ENCODE peak calls at places on chromosomes 4 and X, in ten cellular contexts. One of them, this sample, is unnamed.
A peak's percentile ranks its signal among the peaks of the same experiment; 100 is the strongest.

GRCh38 chr4:172887959-172888358 is 280.7 kb upstream of the GALNT7 start:
- DNase-seq in activated gamma-delta T cell treated with Interleukin-2 at 50 U/mL for 16 hours: no peak
- DNase-seq in KG1: no peak
- DNase-seq in cardiac fibroblast: no peak
- DNase-seq in NCI-H1417: no peak
- DNase-seq in lower leg skin: no peak
- DNase-seq in activated CD4-positive, CD25-positive, alpha-beta regulatory T cell: no peak
- DNase-seq in GM10248: no peak
- DNase-seq in T-helper 9 cell: no peak
- DNase-seq in NCI-H1092 treated with DMSO at 0.1 percent for 48 hours: no peak
- DNase-seq in this sample: no peak

GRCh38 chr4:146202665-146203064 is 11.7 kb upstream of the REELD1 start:
- DNase-seq in activated CD4-positive, CD25-positive, alpha-beta regulatory T cell: no peak
- DNase-seq in GM10248: no peak
- DNase-seq in cardiac fibroblast: no peak
- DNase-seq in T-helper 9 cell: no peak
- DNase-seq in activated gamma-delta T cell treated with Interleukin-2 at 50 U/mL for 16 hours: no peak
- DNase-seq in NCI-H1092 treated with DMSO at 0.1 percent for 48 hours: no peak
- DNase-seq in lower leg skin: no peak
- DNase-seq in KG1: no peak
- DNase-seq in NCI-H1417: no peak
- DNase-seq in this sample: no peak

GRCh38 chr4:60502733-60503132 is 697.4 kb upstream of the ADGRL3 start:
- DNase-seq in lower leg skin: no peak
- DNase-seq in T-helper 9 cell: no peak
- DNase-seq in KG1: no peak
- DNase-seq in activated CD4-positive, CD25-positive, alpha-beta regulatory T cell: no peak
- DNase-seq in NCI-H1092 treated with DMSO at 0.1 percent for 48 hours: no peak
- DNase-seq in GM10248: no peak
- DNase-seq in NCI-H1417: no peak
- DNase-seq in activated gamma-delta T cell treated with Interleukin-2 at 50 U/mL for 16 hours: no peak
- DNase-seq in cardiac fibroblast: no peak
- DNase-seq in this sample: no peak

GRCh38 chr4:82268050-82268825 is 105.6 kb downstream of the HNRNPD start:
- DNase-seq in NCI-H1092 treated with DMSO at 0.1 percent for 48 hours: peak; percentile 68
- DNase-seq in NCI-H1417: peak; percentile 82
- DNase-seq in activated CD4-positive, CD25-positive, alpha-beta regulatory T cell: peak; percentile 3
- DNase-seq in KG1: peak; percentile 63
- DNase-seq in GM10248: peak; percentile 38
- DNase-seq in lower leg skin: no peak
- DNase-seq in activated gamma-delta T cell treated with Interleukin-2 at 50 U/mL for 16 hours: peak; percentile 30
- DNase-seq in T-helper 9 cell: peak; percentile 18
- DNase-seq in cardiac fibroblast: peak; percentile 70
- DNase-seq in this sample: peak; percentile 75

GRCh38 chr4:138558886-138559285 is 316.7 kb upstream of the SLC7A11 start:
- DNase-seq in cardiac fibroblast: no peak
- DNase-seq in activated CD4-positive, CD25-positive, alpha-beta regulatory T cell: no peak
- DNase-seq in NCI-H1417: no peak
- DNase-seq in T-helper 9 cell: no peak
- DNase-seq in GM10248: no peak
- DNase-seq in activated gamma-delta T cell treated with Interleukin-2 at 50 U/mL for 16 hours: no peak
- DNase-seq in lower leg skin: no peak
- DNase-seq in NCI-H1092 treated with DMSO at 0.1 percent for 48 hours: no peak
- DNase-seq in KG1: no peak
- DNase-seq in this sample: no peak

GRCh38 chrX:17525762-17526555 is 151.0 kb downstream of the NHS start:
- DNase-seq in KG1: no peak
- DNase-seq in GM10248: no peak
- DNase-seq in T-helper 9 cell: no peak
- DNase-seq in lower leg skin: no peak
- DNase-seq in activated CD4-positive, CD25-positive, alpha-beta regulatory T cell: no peak
- DNase-seq in activated gamma-delta T cell treated with Interleukin-2 at 50 U/mL for 16 hours: no peak
- DNase-seq in NCI-H1092 treated with DMSO at 0.1 percent for 48 hours: no peak
- DNase-seq in cardiac fibroblast: no peak
- DNase-seq in NCI-H1417: no peak
- DNase-seq in this sample: no peak

GRCh38 chrX:154123241-154124219 is 20.5 kb upstream of the OPN1LW start:
- DNase-seq in activated CD4-positive, CD25-positive, alpha-beta regulatory T cell: no peak
- DNase-seq in cardiac fibroblast: peak; percentile 4
- DNase-seq in KG1: no peak
- DNase-seq in T-helper 9 cell: peak; percentile 18
- DNase-seq in lower leg skin: peak; percentile 83
- DNase-seq in GM10248: no peak
- DNase-seq in activated gamma-delta T cell treated with Interleukin-2 at 50 U/mL for 16 hours: peak; percentile 22
- DNase-seq in NCI-H1092 treated with DMSO at 0.1 percent for 48 hours: no peak
- DNase-seq in NCI-H1417: no peak
- DNase-seq in this sample: no peak

GRCh38 chrX:590666-591065 is 39.9 kb upstream of the SHOX start:
- DNase-seq in GM10248: no peak
- DNase-seq in activated gamma-delta T cell treated with Interleukin-2 at 50 U/mL for 16 hours: no peak
- DNase-seq in cardiac fibroblast: no peak
- DNase-seq in NCI-H1417: no peak
- DNase-seq in activated CD4-positive, CD25-positive, alpha-beta regulatory T cell: no peak
- DNase-seq in NCI-H1092 treated with DMSO at 0.1 percent for 48 hours: no peak
- DNase-seq in KG1: no peak
- DNase-seq in lower leg skin: peak; percentile 54
- DNase-seq in T-helper 9 cell: no peak
- DNase-seq in this sample: no peak

GRCh38 chrX:41543668-41544067 is 96.5 kb downstream of the NYX start:
- DNase-seq in NCI-H1417: no peak
- DNase-seq in T-helper 9 cell: no peak
- DNase-seq in lower leg skin: no peak
- DNase-seq in activated gamma-delta T cell treated with Interleukin-2 at 50 U/mL for 16 hours: no peak
- DNase-seq in activated CD4-positive, CD25-positive, alpha-beta regulatory T cell: no peak
- DNase-seq in cardiac fibroblast: no peak
- DNase-seq in NCI-H1092 treated with DMSO at 0.1 percent for 48 hours: no peak
- DNase-seq in GM10248: no peak
- DNase-seq in KG1: no peak
- DNase-seq in this sample: no peak

GRCh38 chr4:8185280-8185679 is 13.8 kb upstream of the SH3TC1 start:
- DNase-seq in NCI-H1092 treated with DMSO at 0.1 percent for 48 hours: no peak
- DNase-seq in lower leg skin: no peak
- DNase-seq in GM10248: no peak
- DNase-seq in activated CD4-positive, CD25-positive, alpha-beta regulatory T cell: no peak
- DNase-seq in cardiac fibroblast: peak; percentile 71
- DNase-seq in T-helper 9 cell: no peak
- DNase-seq in KG1: no peak
- DNase-seq in activated gamma-delta T cell treated with Interleukin-2 at 50 U/mL for 16 hours: no peak
- DNase-seq in NCI-H1417: peak; percentile 44
- DNase-seq in this sample: no peak

GRCh38 chr4:186366326-186366725 is 100.3 kb downstream of the F11 start:
- DNase-seq in activated CD4-positive, CD25-positive, alpha-beta regulatory T cell: no peak
- DNase-seq in activated gamma-delta T cell treated with Interleukin-2 at 50 U/mL for 16 hours: no peak
- DNase-seq in GM10248: no peak
- DNase-seq in NCI-H1092 treated with DMSO at 0.1 percent for 48 hours: no peak
- DNase-seq in cardiac fibroblast: no peak
- DNase-seq in KG1: no peak
- DNase-seq in NCI-H1417: no peak
- DNase-seq in lower leg skin: no peak
- DNase-seq in T-helper 9 cell: no peak
- DNase-seq in this sample: no peak

GRCh38 chr4:174648859-174649258 is 126.6 kb upstream of the HPGD start:
- DNase-seq in GM10248: no peak
- DNase-seq in activated gamma-delta T cell treated with Interleukin-2 at 50 U/mL for 16 hours: no peak
- DNase-seq in NCI-H1092 treated with DMSO at 0.1 percent for 48 hours: no peak
- DNase-seq in lower leg skin: no peak
- DNase-seq in activated CD4-positive, CD25-positive, alpha-beta regulatory T cell: no peak
- DNase-seq in NCI-H1417: no peak
- DNase-seq in cardiac fibroblast: no peak
- DNase-seq in KG1: no peak
- DNase-seq in T-helper 9 cell: no peak
- DNase-seq in this sample: no peak

GRCh38 chr4:25767877-25768475 is 94.8 kb downstream of the SEL1L3 start:
- DNase-seq in cardiac fibroblast: peak; percentile 87
- DNase-seq in GM10248: no peak
- DNase-seq in activated CD4-positive, CD25-positive, alpha-beta regulatory T cell: no peak
- DNase-seq in T-helper 9 cell: no peak
- DNase-seq in NCI-H1092 treated with DMSO at 0.1 percent for 48 hours: peak; percentile 71
- DNase-seq in NCI-H1417: peak; percentile 95
- DNase-seq in lower leg skin: peak; percentile 70
- DNase-seq in KG1: peak; percentile 10
- DNase-seq in activated gamma-delta T cell treated with Interleukin-2 at 50 U/mL for 16 hours: no peak
- DNase-seq in this sample: peak; percentile 37

GRCh38 chrX:120021927-120022326 is 55.6 kb downstream of the RHOXF2B start:
- DNase-seq in T-helper 9 cell: no peak
- DNase-seq in KG1: no peak
- DNase-seq in lower leg skin: no peak
- DNase-seq in NCI-H1092 treated with DMSO at 0.1 percent for 48 hours: peak; percentile 6
- DNase-seq in activated CD4-positive, CD25-positive, alpha-beta regulatory T cell: no peak
- DNase-seq in activated gamma-delta T cell treated with Interleukin-2 at 50 U/mL for 16 hours: no peak
- DNase-seq in GM10248: no peak
- DNase-seq in cardiac fibroblast: no peak
- DNase-seq in NCI-H1417: no peak
- DNase-seq in this sample: peak; percentile 16

GRCh38 chr4:128524311-128524710 is 236.7 kb upstream of the PGRMC2 start:
- DNase-seq in NCI-H1417: no peak
- DNase-seq in GM10248: no peak
- DNase-seq in NCI-H1092 treated with DMSO at 0.1 percent for 48 hours: no peak
- DNase-seq in activated CD4-positive, CD25-positive, alpha-beta regulatory T cell: no peak
- DNase-seq in KG1: no peak
- DNase-seq in lower leg skin: peak; percentile 85
- DNase-seq in T-helper 9 cell: no peak
- DNase-seq in cardiac fibroblast: peak; percentile 95
- DNase-seq in activated gamma-delta T cell treated with Interleukin-2 at 50 U/mL for 16 hours: no peak
- DNase-seq in this sample: no peak

GRCh38 chr4:168551211-168551610 is 54.4 kb downstream of the PALLD start:
- DNase-seq in KG1: no peak
- DNase-seq in NCI-H1417: no peak
- DNase-seq in lower leg skin: no peak
- DNase-seq in NCI-H1092 treated with DMSO at 0.1 percent for 48 hours: no peak
- DNase-seq in T-helper 9 cell: no peak
- DNase-seq in GM10248: no peak
- DNase-seq in activated gamma-delta T cell treated with Interleukin-2 at 50 U/mL for 16 hours: no peak
- DNase-seq in cardiac fibroblast: peak; percentile 79
- DNase-seq in activated CD4-positive, CD25-positive, alpha-beta regulatory T cell: no peak
- DNase-seq in this sample: no peak

GRCh38 chr4:53974561-53974960 is 89.8 kb downstream of the CHIC2 start:
- DNase-seq in NCI-H1092 treated with DMSO at 0.1 percent for 48 hours: no peak
- DNase-seq in activated gamma-delta T cell treated with Interleukin-2 at 50 U/mL for 16 hours: no peak
- DNase-seq in KG1: no peak
- DNase-seq in lower leg skin: no peak
- DNase-seq in NCI-H1417: no peak
- DNase-seq in T-helper 9 cell: no peak
- DNase-seq in GM10248: no peak
- DNase-seq in cardiac fibroblast: peak; percentile 45
- DNase-seq in activated CD4-positive, CD25-positive, alpha-beta regulatory T cell: no peak
- DNase-seq in this sample: no peak